ENCODE peak calls at places on chromosomes 6 and 20, in nine cellular contexts. E is HCT116, M is PC-3, H is PC-9, S is OCI-LY7, P is GM23248, J is HepG2, G is mammary epithelial cell, D is endothelial cell of umbilical vein. C is an unnamed sample.

GRCh38 chr6:42696526-42697267 is 25.7 kb downstream of the PRPH2 start:
- DNase-seq in S (no peak), G (no peak), E (no peak), J (no peak), H (no peak), M (no peak), P (peak), D (no peak), C (peak)

GRCh38 chr6:125149256-125150144 is 4.1 kb upstream of the TPD52L1 start:
- DNase-seq in P (peak), M (peak), H (peak), E (no peak), S (no peak), J (no peak), G (peak), D (no peak), C (peak)

GRCh38 chr6:27495386-27496135 is 22.7 kb upstream of the ZNF184 start:
- DNase-seq in J (peak), P (peak), M (peak), E (peak), G (peak), H (peak), S (no peak), D (peak), C (peak)

GRCh38 chr6:55980627-55981211 is 105.3 kb upstream of the BMP5 start:
- DNase-seq in E (peak), G (peak), S (peak), J (peak), M (peak), H (no peak), P (peak), D (peak), C (peak)

GRCh38 chr20:24648919-24649318 is 179.5 kb downstream of the SYNDIG1 start:
- DNase-seq in D (no peak), G (no peak), M (no peak), E (no peak), J (no peak), H (no peak), P (no peak), S (no peak), C (no peak)

GRCh38 chr20:23141450-23142161 is 55.5 kb upstream of the CD93 start:
- DNase-seq in D (no peak), M (no peak), E (no peak), H (no peak), P (no peak), J (peak), G (no peak), S (no peak), C (peak)

GRCh38 chr6:118680452-118681095 is 29.2 kb upstream of the CEP85L start:
- DNase-seq in M (no peak), E (no peak), P (no peak), J (no peak), S (no peak), D (no peak), H (no peak), G (no peak), C (no peak)

GRCh38 chr20:5044075-5044620 is 42.8 kb upstream of the SLC23A2 start:
- DNase-seq in S (peak), E (no peak), G (no peak), M (no peak), D (no peak), J (no peak), H (peak), P (no peak), C (no peak)

GRCh38 chr20:22333885-22334545 is 250.4 kb downstream of the FOXA2 start:
- DNase-seq in E (peak), M (peak), H (no peak), D (peak), S (peak), J (peak), P (peak), G (peak), C (peak)

GRCh38 chr20:50303573-50304500 is 113.2 kb downstream of the CEBPB start:
- DNase-seq in M (peak), P (peak), E (no peak), J (peak), G (no peak), D (peak), H (no peak), S (no peak), C (peak)

GRCh38 chr20:46666306-46666705 is 15.0 kb upstream of the SLC13A3 start:
- DNase-seq in G (no peak), E (no peak), J (no peak), S (no peak), M (no peak), P (no peak), H (no peak), D (no peak), C (no peak)

GRCh38 chr6:161103475-161103874 is 111.9 kb downstream of the MAP3K4 start:
- DNase-seq in P (peak), E (no peak), D (no peak), G (no peak), J (no peak), M (no peak), S (no peak), H (no peak), C (no peak)

GRCh38 chr6:23329091-23329490 is 759.7 kb downstream of the HDGFL1 start:
- DNase-seq in E (no peak), S (no peak), G (no peak), J (no peak), D (no peak), P (no peak), M (peak), H (no peak), C (no peak)

GRCh38 chr6:4460595-4461475 is 315.4 kb upstream of the CDYL start:
- DNase-seq in S (no peak), G (no peak), H (no peak), J (no peak), P (peak), M (no peak), D (no peak), E (no peak), C (peak)

GRCh38 chr6:44258921-44259320 is 1.6 kb upstream of the SLC35B2 start:
- DNase-seq in P (no peak), S (no peak), D (no peak), M (no peak), G (no peak), H (peak), E (no peak), J (no peak), C (no peak)

GRCh38 chr6:21003780-21004541 is 469.7 kb downstream of the CDKAL1 start:
- DNase-seq in J (peak), S (peak), M (peak), P (peak), G (peak), D (peak), H (peak), E (no peak), C (peak)

GRCh38 chr20:57332105-57333089 is 2.8 kb downstream of the SPO11 start:
- DNase-seq in M (peak), E (no peak), G (peak), S (peak), D (no peak), H (peak), P (no peak), J (no peak), C (no peak)

GRCh38 chr20:19292254-19292653 is 79.8 kb downstream of the SLC24A3 start:
- DNase-seq in D (no peak), H (no peak), G (no peak), P (no peak), M (no peak), S (no peak), J (no peak), E (no peak), C (no peak)

GRCh38 chr6:133923938-133924593 is 29.0 kb upstream of the TBPL1 start:
- DNase-seq in H (peak), G (peak), D (peak), M (peak), J (peak), E (peak), P (peak), S (peak), C (peak)

GRCh38 chr20:16531485-16531884 is 41.8 kb downstream of the KIF16B start:
- DNase-seq in H (no peak), M (no peak), G (no peak), J (no peak), P (no peak), E (no peak), S (no peak), D (no peak), C (no peak)

GRCh38 chr6:147119310-147119709 is 84.9 kb upstream of the STXBP5 start:
- DNase-seq in D (no peak), E (no peak), M (no peak), H (no peak), J (no peak), S (no peak), G (no peak), P (no peak), C (no peak)

GRCh38 chr6:167501831-167502385 is 177.0 kb downstream of the TTLL2 start:
- DNase-seq in E (peak), P (no peak), M (peak), G (no peak), H (no peak), J (peak), D (no peak), S (no peak), C (no peak)

GRCh38 chr6:119310486-119311036 is 39.0 kb downstream of the MAN1A1 start:
- DNase-seq in S (no peak), G (no peak), P (no peak), M (peak), H (no peak), J (no peak), D (peak), E (no peak), C (peak)

GRCh38 chr6:16723833-16724232 is 37.4 kb downstream of the ATXN1 start:
- DNase-seq in J (peak), S (no peak), H (peak), G (peak), E (peak), D (peak), M (peak), P (peak), C (peak)

GRCh38 chr6:8739454-8739853 is 304.1 kb upstream of the SLC35B3 start:
- DNase-seq in E (no peak), P (no peak), S (no peak), G (no peak), J (no peak), M (no peak), D (no peak), H (no peak), C (no peak)

GRCh38 chr6:44569931-44570385 is 182.5 kb downstream of the CDC5L start:
- DNase-seq in G (no peak), H (no peak), E (no peak), S (no peak), J (no peak), M (no peak), P (peak), D (no peak), C (peak)

GRCh38 chr6:64383277-64383676 is 747.7 kb downstream of the PHF3 start:
- DNase-seq in S (no peak), P (peak), H (no peak), D (no peak), G (no peak), E (no peak), J (no peak), M (no peak), C (no peak)

GRCh38 chr6:111280445-111280844 is 193.1 kb downstream of the SLC16A10 start:
- DNase-seq in M (no peak), G (no peak), D (no peak), J (no peak), H (no peak), E (no peak), S (no peak), P (no peak), C (no peak)

GRCh38 chr6:76495909-76496308 is 423.4 kb upstream of the IMPG1 start:
- DNase-seq in J (no peak), G (no peak), H (no peak), M (no peak), P (no peak), D (no peak), S (peak), E (no peak), C (no peak)

GRCh38 chr6:108945686-108946158 is 97.5 kb downstream of the ARMC2 start:
- DNase-seq in S (no peak), E (no peak), G (no peak), D (no peak), H (no peak), P (peak), J (no peak), M (no peak), C (peak)

GRCh38 chr6:38136547-38136946 is 317.0 kb downstream of the ZFAND3 start:
- DNase-seq in S (no peak), M (no peak), G (no peak), H (no peak), D (no peak), J (no peak), E (no peak), P (peak), C (peak)

GRCh38 chr20:7703436-7703835 is 236.8 kb downstream of the HAO1 start:
- DNase-seq in S (peak), G (no peak), P (no peak), D (no peak), J (no peak), H (no peak), M (no peak), E (no peak), C (no peak)

GRCh38 chr20:19265646-19266374 is 53.4 kb downstream of the SLC24A3 start:
- DNase-seq in E (no peak), D (no peak), H (no peak), P (no peak), M (no peak), J (peak), S (peak), G (no peak), C (no peak)

GRCh38 chr6:105402981-105403935 is at the start of gene PREP:
- DNase-seq in H (peak), S (peak), D (peak), G (peak), M (peak), J (peak), E (peak), P (peak), C (peak)

GRCh38 chr6:6694368-6694780 is 105.9 kb downstream of the LY86 start:
- DNase-seq in E (no peak), S (no peak), D (no peak), H (no peak), P (no peak), G (no peak), M (no peak), J (no peak), C (no peak)

GRCh38 chr6:44411141-44411540 is 23.6 kb downstream of the CDC5L start:
- DNase-seq in P (no peak), G (no peak), E (no peak), S (no peak), D (peak), J (no peak), H (no peak), M (no peak), C (no peak)

GRCh38 chr6:5662797-5663196 is 343.9 kb downstream of the NRN1 start:
- DNase-seq in S (no peak), D (no peak), P (no peak), E (no peak), J (no peak), M (no peak), H (no peak), G (no peak), C (no peak)

GRCh38 chr6:30646450-30647038 is 389 bp upstream of the C6orf136 start:
- DNase-seq in J (no peak), S (no peak), P (peak), H (no peak), D (peak), E (no peak), G (no peak), M (no peak), C (no peak)

GRCh38 chr6:13280253-13280652 is 48.1 kb downstream of the TBC1D7 start:
- DNase-seq in E (no peak), H (no peak), S (no peak), J (no peak), M (no peak), G (no peak), D (no peak), P (no peak), C (no peak)

GRCh38 chr6:13275435-13275989 is 52.8 kb downstream of the TBC1D7 start:
- DNase-seq in J (no peak), D (no peak), P (no peak), E (no peak), H (no peak), G (no peak), S (no peak), M (no peak), C (no peak)

GRCh38 chr6:13278991-13279390 is 49.3 kb downstream of the TBC1D7 start:
- DNase-seq in E (no peak), H (no peak), J (no peak), S (no peak), G (no peak), P (peak), D (no peak), M (no peak), C (no peak)

GRCh38 chr6:13277231-13277630 is 51.1 kb downstream of the TBC1D7 start:
- DNase-seq in J (no peak), H (no peak), M (no peak), E (no peak), G (peak), P (no peak), D (no peak), S (no peak), C (no peak)

DNA sequence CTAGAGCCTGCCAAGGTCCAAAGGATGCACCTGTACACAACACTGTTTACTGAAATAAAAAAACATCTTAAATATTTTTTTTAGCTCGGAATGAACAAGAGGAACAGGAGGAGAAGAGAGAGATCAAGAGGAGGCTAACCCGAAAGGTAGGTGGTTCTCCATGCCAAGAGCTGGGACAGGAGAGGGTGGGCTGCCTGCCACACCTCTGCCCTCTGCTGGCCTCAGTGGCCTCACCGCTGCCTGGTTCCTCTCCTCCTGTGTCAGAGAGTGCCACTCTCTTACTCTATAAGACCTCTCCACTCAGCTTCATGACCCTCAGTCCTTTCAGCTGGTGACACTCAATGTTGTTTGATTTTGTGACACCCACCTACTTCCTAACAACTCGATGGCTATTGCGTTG is 50.2 kb downstream of the TBC1D7 start:
- DNase-seq in M (no peak), P (no peak), E (no peak), J (no peak), G (no peak), D (no peak), S (peak), H (no peak), C (no peak)
- H2AFZ ChIP-seq in M (no peak), P (no peak), E (no peak), J (no peak), G (no peak), D (no peak), S (no peak), H (no peak), C (no peak)

DNA sequence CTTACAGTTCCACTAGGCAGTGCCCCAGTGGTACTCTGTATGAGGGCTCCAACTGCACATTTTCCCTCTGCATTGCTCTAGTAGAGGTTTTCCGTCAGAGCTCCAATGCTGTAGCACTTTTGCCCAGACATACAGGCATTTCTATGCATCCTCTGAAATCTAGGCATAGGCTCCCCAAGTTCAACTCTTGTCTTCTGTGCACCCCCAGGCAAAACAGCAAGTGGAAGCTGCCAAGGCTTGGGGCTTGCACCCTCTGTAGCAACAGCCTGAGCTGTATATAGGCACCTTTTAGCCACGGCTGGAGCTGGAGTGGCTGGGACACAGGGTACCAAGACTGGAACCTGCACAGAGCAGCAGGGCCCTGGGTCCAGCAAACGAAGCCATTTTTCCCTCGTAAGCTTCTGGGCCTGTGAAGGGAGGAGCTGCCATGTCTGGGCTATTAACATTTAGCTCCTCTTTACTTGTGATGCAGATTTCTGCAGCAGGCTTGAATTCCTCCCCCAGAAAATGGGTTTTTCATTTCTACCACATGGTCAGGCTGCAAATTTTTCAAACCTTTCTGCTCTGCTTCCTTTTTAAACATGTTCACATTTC is 596.2 kb upstream of the ADGRB3 start:
- DNase-seq in S (no peak), J (no peak), D (no peak), E (no peak), H (no peak), P (no peak), G (no peak), M (no peak), C (no peak)
- H2AFZ ChIP-seq in S (no peak), J (no peak), D (no peak), E (no peak), H (no peak), P (no peak), G (no peak), M (no peak), C (no peak)

GRCh38 chr20:62790075-62790474 is 6.2 kb upstream of the MRGBP start:
- DNase-seq in P (no peak), D (no peak), M (no peak), H (no peak), S (no peak), G (no peak), J (no peak), E (no peak), C (no peak)
- H2AFZ ChIP-seq in P (no peak), D (no peak), M (no peak), H (no peak), S (no peak), G (no peak), J (no peak), E (no peak), C (no peak)

GRCh38 chr20:1533059-1533458 is 24.4 kb downstream of the SIRPD start:
- DNase-seq in P (peak), H (no peak), G (no peak), D (peak), S (no peak), J (no peak), M (peak), E (no peak), C (no peak)
- H2AFZ ChIP-seq in P (no peak), H (no peak), G (no peak), D (no peak), S (no peak), J (no peak), M (no peak), E (no peak), C (no peak)

DNA sequence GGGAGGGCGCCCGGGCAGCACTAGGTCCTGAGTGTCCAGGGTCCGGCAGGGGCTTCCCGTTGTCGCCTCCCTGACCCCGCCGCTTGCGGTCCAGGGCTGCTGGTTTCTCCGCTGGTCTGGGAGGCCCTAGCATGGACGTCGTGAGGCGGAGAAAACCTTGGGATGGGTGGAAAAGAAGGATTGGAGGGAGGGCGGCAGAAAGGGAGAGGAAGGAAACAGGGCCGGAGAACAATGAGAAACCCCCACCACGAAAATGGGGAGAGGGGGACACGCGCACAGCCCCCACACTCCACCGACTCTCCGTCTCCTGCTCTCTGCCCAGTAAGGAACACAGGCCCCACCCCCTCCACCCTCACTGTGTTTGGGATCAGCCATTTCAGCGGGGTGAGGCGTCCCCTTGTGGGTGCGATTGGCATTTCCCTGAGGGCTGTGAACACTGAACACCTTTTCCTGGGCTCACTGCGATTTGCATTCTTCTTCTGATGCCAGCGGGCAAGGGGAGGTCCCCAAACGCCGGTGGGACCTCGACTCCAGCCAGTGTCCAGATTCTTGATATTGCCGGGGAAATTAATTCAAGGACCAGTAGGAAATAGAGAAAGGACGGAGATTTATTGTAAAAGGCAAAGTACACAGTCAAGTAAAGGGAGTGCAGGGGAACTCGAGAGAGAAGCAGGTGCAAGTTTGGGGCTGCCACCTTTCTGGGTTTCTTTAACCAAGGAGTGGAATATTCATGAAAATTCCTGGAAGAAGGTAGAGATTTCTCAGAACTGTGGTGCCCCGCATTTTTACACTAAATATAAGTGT is 3.3 kb upstream of the RAET1G start:
- DNase-seq in D (peak), M (peak), P (peak), J (peak), S (peak), G (peak), E (peak), H (peak), C (peak)
- H2AFZ ChIP-seq in D (peak), M (peak), P (peak), J (peak), S (peak), G (peak), E (peak), H (peak), C (peak)